ENCODE peak calls at places on chromosomes 4 and X, in four cellular contexts. O is colonic mucosa, G is upper lobe of right lung, K is fibroblast of lung. V is an unnamed sample.

GRCh38 chr4:141046255-141046654 is 87.0 kb downstream of the RNF150 start:
- DNase-seq in O (no peak), G (no peak), K (peak), V (peak)

GRCh38 chrX:119758682-119759332 is 419 bp downstream of the SOWAHD start:
- DNase-seq in O (no peak), G (no peak), K (no peak), V (no peak)

GRCh38 chr4:100017627-100018310 is 67.7 kb upstream of the H2AZ1 start:
- DNase-seq in O (no peak), G (no peak), K (no peak), V (peak)

GRCh38 chr4:128583753-128584712 is 225.5 kb upstream of the JADE1 start:
- DNase-seq in O (no peak), G (no peak), K (peak), V (no peak)

GRCh38 chr4:53508446-53508845 is 82.8 kb downstream of the LNX1 start:
- DNase-seq in O (no peak), G (no peak), K (peak), V (no peak)

GRCh38 chrX:21972721-21973120 is 32.2 kb downstream of the SMS start:
- DNase-seq in O (no peak), G (no peak), K (peak), V (no peak)

GRCh38 chr4:142079951-142080350 is 443.6 kb downstream of the IL15 start:
- DNase-seq in O (no peak), G (no peak), K (no peak), V (no peak)

GRCh38 chr4:70399319-70399718 is 1.6 kb downstream of the OPRPN start:
- DNase-seq in O (no peak), G (no peak), K (no peak), V (peak)

GRCh38 chr4:84841435-84841834 is 125.1 kb downstream of the WDFY3 start:
- DNase-seq in O (no peak), G (no peak), K (no peak), V (no peak)

GRCh38 chr4:170374770-170375169 is 285.0 kb upstream of the AADAT start:
- DNase-seq in O (peak), G (no peak), K (no peak), V (no peak)

GRCh38 chr4:147899512-147899911 is 167.6 kb downstream of the ARHGAP10 start:
- DNase-seq in O (no peak), G (no peak), K (peak), V (no peak)
- H3K27ac ChIP-seq in O (no peak), G (no peak), K (no peak), V (no peak)

GRCh38 chr4:40721730-40722171 is 28.0 kb upstream of the NSUN7 start:
- DNase-seq in O (no peak), G (no peak), K (no peak), V (peak)
- H3K27ac ChIP-seq in O (peak), G (peak), K (no peak), V (peak)

GRCh38 chr4:82367438-82368097 is 6.2 kb downstream of the HNRNPD start:
- DNase-seq in O (no peak), G (no peak), K (no peak), V (no peak)
- H3K27ac ChIP-seq in O (no peak), G (no peak), K (no peak), V (no peak)

GRCh38 chr4:73600917-73601316 is 19.3 kb downstream of the RASSF6 start:
- DNase-seq in O (no peak), G (no peak), K (peak), V (no peak)

GRCh38 chr4:73603854-73604584 is 16.2 kb downstream of the RASSF6 start:
- DNase-seq in O (no peak), G (no peak), K (no peak), V (no peak)

GRCh38 chr4:73599182-73599581 is 21.1 kb downstream of the RASSF6 start:
- DNase-seq in O (peak), G (no peak), K (peak), V (no peak)

GRCh38 chr4:73606465-73606974 is 13.7 kb downstream of the RASSF6 start:
- DNase-seq in O (peak), G (no peak), K (no peak), V (no peak)

GRCh38 chr4:73603307-73603710 is 16.9 kb downstream of the RASSF6 start:
- DNase-seq in O (peak), G (no peak), K (peak), V (no peak)
- H3K27ac ChIP-seq in O (peak), G (no peak), K (no peak), V (peak)

GRCh38 chr4:146033149-146033548 is 94.5 kb upstream of the ZNF827 start:
- DNase-seq in O (peak), G (no peak), K (no peak), V (peak)
- H3K27ac ChIP-seq in O (peak), G (no peak), K (no peak), V (no peak)

GRCh38 chr4:118754890-118755289 is 69.7 kb downstream of the METTL14 start:
- DNase-seq in O (no peak), G (no peak), K (no peak), V (no peak)
- H3K27ac ChIP-seq in O (no peak), G (peak), K (no peak), V (no peak)